ENCODE peak calls at places on chromosomes 4 and X, in seven cellular contexts. K is hepatocyte; V is neuronal stem cell; M is PC-9; J is sigmoid colon; G is astrocyte; A is naive thymus-derived CD4-positive, alpha-beta T cell. U is an unnamed sample. For H3K27me3, the result is how much of the 10 kb centered on the place peaks cover.

GRCh38 chrX:87067795-87068194 is 449.8 kb upstream of the KLHL4 start:
- DNase-seq in J (no peak), G (no peak), A (no peak), K (no peak), V (no peak), M (no peak), U (no peak)

GRCh38 chr4:110424144-110424543 is 51.8 kb upstream of the ENPEP start:
- DNase-seq in J (no peak), G (no peak), V (no peak), K (no peak), M (no peak), A (no peak), U (no peak)

GRCh38 chr4:83828601-83829000 is 292.7 kb downstream of the GPAT3 start:
- DNase-seq in V (no peak), J (no peak), M (no peak), G (no peak), K (no peak), A (no peak), U (no peak)

GRCh38 chr4:185213829-185214228 is 4.4 kb downstream of the SNX25 start:
- DNase-seq in K (no peak), J (no peak), M (no peak), A (no peak), V (no peak), G (no peak), U (no peak)

GRCh38 chr4:168881754-168882153 is 128.3 kb downstream of the CBR4 start:
- DNase-seq in V (no peak), G (no peak), M (no peak), J (no peak), A (no peak), K (no peak), U (no peak)

GRCh38 chr4:124711469-124712416 is 789 bp downstream of the ANKRD50 start:
- DNase-seq in K (peak), J (peak), V (peak), M (peak), G (peak), A (no peak), U (peak)

GRCh38 chr4:1398686-1399507 is 7.3 kb downstream of the NKX1-1 start:
- DNase-seq in A (no peak), K (no peak), M (no peak), J (peak), G (no peak), V (no peak), U (no peak)

GRCh38 chr4:53889335-53890084 is 174.9 kb downstream of the CHIC2 start:
- DNase-seq in A (no peak), M (no peak), J (no peak), V (no peak), G (no peak), K (peak), U (no peak)

GRCh38 chr4:244471-244870 is 60.8 kb downstream of the ZNF732 start:
- DNase-seq in G (no peak), V (no peak), A (peak), M (no peak), J (peak), K (peak), U (no peak)

DNA sequence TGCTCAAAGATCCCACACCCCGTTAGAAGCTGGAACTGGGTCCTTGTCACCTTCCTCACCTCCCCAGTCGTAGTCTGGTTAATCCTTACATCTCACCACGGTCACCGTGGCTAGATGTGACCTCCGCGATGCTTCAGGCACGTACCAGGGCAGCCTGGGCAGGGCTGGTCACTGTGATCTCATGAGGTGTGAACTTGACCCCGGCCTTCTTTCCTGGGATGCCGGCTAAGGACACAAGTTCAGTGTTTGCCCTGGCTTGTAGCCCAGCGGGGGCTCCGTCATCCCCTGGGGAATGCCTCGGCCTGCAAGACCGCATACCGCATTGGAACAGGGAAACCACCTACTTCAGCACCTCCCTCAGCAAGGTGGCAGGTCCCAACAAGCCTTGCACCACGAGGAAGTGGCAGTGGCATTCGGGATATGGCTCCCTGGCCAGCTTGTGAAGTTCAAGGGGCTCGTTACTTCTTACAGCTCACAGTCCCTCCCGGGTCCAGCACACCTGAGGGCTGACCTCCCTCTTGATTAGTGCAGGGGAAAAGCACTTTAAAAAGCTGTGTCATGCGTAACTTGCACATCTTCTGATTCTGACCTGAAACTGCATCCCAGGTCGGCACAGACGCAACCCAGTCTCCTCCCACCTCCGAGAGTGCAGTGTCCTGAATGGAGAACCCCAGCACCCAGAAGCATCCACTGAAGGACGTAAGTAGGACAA is 25.9 kb downstream of the NOP14 start:
- DNase-seq in V (no peak), M (peak), A (no peak), K (peak), J (peak), G (peak), U (no peak)
- H3K27ac ChIP-seq in V (no peak), M (peak), A (peak), K (peak), J (no peak), G (peak), U (no peak)

GRCh38 chr4:3771167-3771809 is 5.1 kb downstream of the ADRA2C start:
- DNase-seq in A (no peak), K (no peak), J (no peak), V (no peak), M (no peak), G (no peak), U (no peak)
- H3K27me3 ChIP-seq in A (under half), K (under half), J (half or more), V (half or more), M (half or more), G (under half), U (under half)

DNA sequence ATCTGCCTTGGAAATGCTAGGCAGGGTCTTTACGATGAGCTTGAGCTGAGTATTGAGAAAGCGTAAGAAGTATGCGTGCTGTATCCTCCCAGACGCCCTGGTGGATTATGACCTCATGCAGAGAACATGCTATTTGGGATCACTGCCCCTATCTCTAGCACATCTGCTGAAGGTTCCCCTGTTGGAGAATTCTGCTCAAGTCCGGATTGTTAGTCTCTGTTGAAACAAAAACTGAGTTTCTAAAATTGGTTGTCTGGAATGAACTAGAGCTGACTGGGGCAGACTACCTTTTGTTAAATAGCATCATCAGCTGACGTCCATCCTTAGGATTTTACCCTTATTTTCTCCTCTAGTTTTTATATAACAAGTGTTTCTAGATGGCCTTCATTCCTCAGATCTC is 7.5 kb downstream of the FHDC1 start:
- DNase-seq in J (no peak), G (peak), V (no peak), K (peak), A (no peak), M (no peak), U (no peak)
- H3K27ac ChIP-seq in J (no peak), G (no peak), V (no peak), K (peak), A (no peak), M (no peak), U (no peak)

DNA sequence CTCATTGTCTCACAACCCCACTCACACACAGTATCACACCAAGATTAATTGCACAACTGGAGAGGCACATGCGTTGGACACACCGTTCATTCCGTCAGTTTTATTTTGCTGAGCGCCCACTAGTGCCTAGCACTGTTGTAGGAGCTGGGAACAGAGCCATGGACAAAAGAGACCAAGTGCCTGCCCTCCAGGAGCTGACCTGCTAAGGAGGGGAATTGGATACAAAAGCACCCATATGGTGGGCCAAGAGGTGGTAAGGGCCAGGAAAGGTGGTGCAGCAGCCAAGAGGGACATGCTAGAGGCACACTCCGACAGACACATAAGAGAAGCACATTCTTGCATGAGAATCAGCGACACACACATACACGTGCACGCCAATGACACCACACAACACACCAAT is 705 bp upstream of the CRMP1 start:
- DNase-seq in K (no peak), V (no peak), J (no peak), A (no peak), M (no peak), G (no peak), U (no peak)
- H3K27me3 ChIP-seq in K (half or more), V (half or more), J (half or more), A (under half), M (under half), G (half or more), U (under half)

GRCh38 chr4:156946508-156947197 is 24.9 kb downstream of the PDGFC start:
- DNase-seq in J (peak), A (no peak), G (peak), K (peak), M (no peak), V (no peak), U (peak)
- H3K27ac ChIP-seq in J (peak), A (no peak), G (peak), K (peak), M (no peak), V (no peak), U (peak)

GRCh38 chr4:70903282-70903603 is 1.1 kb downstream of the MOB1B start:
- DNase-seq in V (no peak), G (no peak), J (no peak), M (no peak), K (peak), A (no peak), U (no peak)

GRCh38 chr4:70901607-70901983 is 574 bp upstream of the MOB1B start:
- DNase-seq in M (no peak), G (no peak), V (no peak), J (no peak), A (peak), K (no peak), U (no peak)

GRCh38 chr4:70902577-70903281 is 560 bp downstream of the MOB1B start:
- DNase-seq in A (no peak), M (no peak), V (peak), J (no peak), K (no peak), G (no peak), U (peak)

GRCh38 chr4:70901984-70902576 is at the start of gene MOB1B:
- DNase-seq in A (peak), J (peak), M (peak), V (peak), K (peak), G (peak), U (peak)
- H3K27me3 ChIP-seq in A (under half), J (under half), M (under half), V (under half), K (under half), G (under half), U (under half)

U was measured in SJSA1.